ENCODE peak calls at places on chromosomes 5 and 9, in four cellular contexts. R, Q, G and K are unnamed samples.

GRCh38 chr9:120625222-120625621 is 45.3 kb upstream of the CDK5RAP2 start:
- DNase-seq in R (no peak), Q (no peak), G (no peak), K (no peak)

GRCh38 chr9:35871514-35871913 is 1.3 kb upstream of the OR13J1 start:
- DNase-seq in R (no peak), Q (no peak), G (no peak), K (no peak)

GRCh38 chr9:88380118-88380517 is 8.1 kb upstream of the SPIN1 start:
- DNase-seq in R (no peak), Q (no peak), G (no peak), K (no peak)

GRCh38 chr5:121189569-121190305 is 661.9 kb upstream of the FTMT start:
- DNase-seq in R (no peak), Q (no peak), G (no peak), K (no peak)

GRCh38 chr5:44536650-44537260 is 147.5 kb upstream of the FGF10 start:
- DNase-seq in R (no peak), Q (peak; percentile 53), G (peak; percentile 48), K (peak; percentile 25)

GRCh38 chr5:139903805-139904565 is 108.4 kb downstream of the PSD2 start:
- DNase-seq in R (no peak), Q (no peak), G (peak; percentile 59), K (no peak)

GRCh38 chr9:114450833-114451706 is 54.2 kb downstream of the WHRN start:
- DNase-seq in R (peak; percentile 11), Q (no peak), G (no peak), K (no peak)

GRCh38 chr9:74940600-74940999 is 12.1 kb downstream of the C9orf40 start:
- DNase-seq in R (no peak), Q (no peak), G (no peak), K (peak; percentile 85)

GRCh38 chr9:33455952-33456351 is 8.6 kb upstream of the AQP3 start:
- DNase-seq in R (no peak), Q (no peak), G (no peak), K (no peak)

GRCh38 chr5:108727154-108727638 is 20.5 kb upstream of the FER start:
- DNase-seq in R (no peak), Q (no peak), G (peak; percentile 27), K (no peak)

GRCh38 chr5:80234311-80234948 is 21.4 kb downstream of the SERINC5 start:
- DNase-seq in R (no peak), Q (no peak), G (no peak), K (no peak)

GRCh38 chr9:35608221-35608620 is 3.2 kb downstream of the TESK1 start:
- DNase-seq in R (no peak), Q (no peak), G (no peak), K (no peak)

GRCh38 chr5:14327624-14328023 is 184.5 kb downstream of the TRIO start:
- DNase-seq in R (no peak), Q (no peak), G (no peak), K (no peak)

GRCh38 chr5:140365282-140365681 is 5.3 kb downstream of the SLC4A9 start:
- DNase-seq in R (no peak), Q (no peak), G (peak; percentile 42), K (no peak)

GRCh38 chr5:131509811-131510210 is 125.2 kb downstream of the RAPGEF6 start:
- DNase-seq in R (no peak), Q (no peak), G (no peak), K (no peak)

DNA sequence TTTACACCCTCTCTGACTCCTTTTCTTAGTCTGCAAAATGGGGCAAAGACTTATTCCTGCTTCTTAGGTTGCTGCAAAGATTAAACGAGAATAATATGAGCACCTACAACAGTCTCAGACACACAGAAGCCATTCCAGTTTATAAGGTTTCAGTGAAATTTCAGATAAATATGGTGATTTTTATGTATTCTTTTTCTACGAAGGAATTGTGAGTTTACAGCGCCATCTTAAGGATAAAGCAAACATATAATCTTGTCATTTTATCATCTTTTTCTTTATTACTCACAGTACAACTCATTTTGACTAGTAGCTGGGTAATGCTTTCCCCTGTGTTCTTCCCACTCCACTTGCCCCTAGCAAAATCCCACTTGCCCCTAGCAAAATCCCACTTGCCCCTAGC is 29.2 kb upstream of the SMC5 start:
- DNase-seq in R (no peak), Q (peak; percentile 18), G (no peak), K (no peak)
- TF ChIP-seq ZNF274 in R (no peak), Q (no peak), G (no peak), K (no peak)

GRCh38 chr5:2710910-2711309 is 40.6 kb downstream of the IRX2 start:
- DNase-seq in R (no peak), Q (no peak), G (peak; percentile 47), K (no peak)
- TF ChIP-seq CTCF in R (no peak), Q (no peak), G (peak; percentile 26), K (no peak)

DNA sequence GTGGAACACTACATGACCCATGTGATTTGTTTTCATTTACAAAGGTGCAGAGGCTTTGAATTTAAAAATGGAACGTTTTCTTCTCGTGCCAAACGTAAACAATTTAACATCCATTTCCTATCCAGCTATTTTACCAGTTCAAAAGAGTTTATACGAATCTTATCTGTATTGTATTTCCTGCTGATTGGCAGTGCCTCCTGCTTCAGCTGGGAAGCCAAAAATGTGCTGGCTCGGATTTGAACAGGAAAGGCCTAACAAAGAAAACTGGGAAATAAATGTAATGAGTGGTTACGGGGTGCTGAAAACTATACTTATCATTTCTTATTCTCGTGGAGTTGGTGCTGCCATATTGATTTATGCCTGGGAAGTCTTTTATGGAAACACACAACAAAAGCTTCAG is 507.5 kb downstream of the RASEF start:
- DNase-seq in R (no peak), Q (no peak), G (no peak), K (no peak)
- TF ChIP-seq REST in R (no peak), Q (no peak), G (no peak), K (no peak)

GRCh38 chr5:8905021-8905420 is 640.9 kb downstream of the SEMA5A start:
- DNase-seq in R (no peak), Q (no peak), G (no peak), K (no peak)
- TF ChIP-seq ZNF274 in R (no peak), Q (no peak), G (no peak), K (no peak)

DNA sequence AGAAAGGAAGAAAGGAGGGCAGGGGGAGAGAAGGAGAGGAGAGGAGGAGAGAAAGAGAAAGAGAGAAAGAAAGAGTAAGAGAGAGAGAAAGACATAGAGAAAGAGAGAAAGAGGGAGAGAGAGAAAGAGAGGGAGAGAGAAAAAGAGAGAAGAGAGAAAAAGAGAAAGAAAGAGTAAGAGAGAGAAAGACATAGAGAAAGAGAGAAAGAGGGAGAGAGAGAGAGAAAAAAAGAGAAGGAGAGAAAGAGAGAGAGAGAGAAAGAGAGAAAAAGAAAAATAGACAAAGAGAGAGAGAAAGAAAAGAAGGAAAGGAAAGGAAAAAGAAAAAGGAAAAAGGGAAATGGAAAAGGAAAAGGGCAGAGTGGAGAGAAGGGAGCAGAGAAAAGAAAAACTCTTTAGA is 411.7 kb downstream of the NFIB start:
- DNase-seq in R (no peak), Q (no peak), G (no peak), K (no peak)
- TF ChIP-seq CTCF in R (no peak), Q (no peak), G (no peak), K (no peak)

DNA sequence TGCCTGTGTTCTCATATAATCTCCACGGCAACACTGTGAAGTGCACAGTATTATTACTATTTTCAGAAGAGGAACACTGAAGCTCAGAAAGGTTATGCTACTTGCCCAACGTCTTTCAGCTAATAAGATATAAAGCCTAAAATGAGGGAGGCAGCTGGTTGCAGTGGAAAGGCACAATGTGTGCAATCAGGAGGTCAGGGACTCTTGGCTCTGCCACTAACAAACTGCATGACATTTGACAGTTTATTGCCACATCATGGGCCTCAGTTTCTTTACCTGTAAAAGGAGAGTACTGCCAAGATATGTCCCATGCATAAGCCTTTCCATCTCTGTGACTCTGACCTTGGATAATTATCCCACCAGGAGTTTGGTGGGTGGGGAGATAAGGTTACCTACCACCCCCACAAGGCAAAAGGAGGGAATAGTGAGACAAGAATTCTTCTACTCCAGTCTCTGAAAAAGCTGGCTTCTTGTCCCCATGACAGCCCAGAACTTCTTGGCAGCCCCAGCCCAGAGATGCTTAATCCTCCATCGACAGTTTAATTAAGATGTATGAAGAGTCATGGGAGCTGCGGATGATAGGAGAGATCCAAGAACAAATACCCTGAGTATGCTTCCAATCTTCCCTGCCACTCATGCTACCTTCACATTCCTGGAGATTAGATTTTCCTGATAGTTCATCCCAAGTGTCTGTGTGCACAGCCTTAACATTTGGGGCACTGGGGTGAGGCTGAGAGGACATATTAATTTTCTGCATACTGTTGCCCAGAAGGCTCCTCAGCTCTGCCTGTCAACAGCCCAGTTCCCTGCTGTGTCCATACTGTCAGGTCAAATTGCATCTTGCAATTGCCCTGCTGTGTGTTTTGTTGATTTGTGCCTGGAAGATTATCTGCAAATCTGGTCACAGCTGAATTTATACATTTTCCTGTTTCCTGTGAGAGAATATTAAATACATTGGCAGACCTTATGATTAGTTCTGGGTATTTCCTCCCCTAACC is 271.2 kb downstream of the FAM114A2 start:
- DNase-seq in R (no peak), Q (no peak), G (no peak), K (no peak)
- TF ChIP-seq REST in R (no peak), Q (no peak), G (no peak), K (no peak)

GRCh38 chr9:137223078-137224040 is 1.3 kb upstream of the RNF208 start:
- DNase-seq in R (peak; percentile 93), Q (peak; percentile 97), G (peak; percentile 95), K (peak; percentile 98)
- TF ChIP-seq ZNF274 in R (no peak), Q (no peak), G (no peak), K (peak; percentile 64)

DNA sequence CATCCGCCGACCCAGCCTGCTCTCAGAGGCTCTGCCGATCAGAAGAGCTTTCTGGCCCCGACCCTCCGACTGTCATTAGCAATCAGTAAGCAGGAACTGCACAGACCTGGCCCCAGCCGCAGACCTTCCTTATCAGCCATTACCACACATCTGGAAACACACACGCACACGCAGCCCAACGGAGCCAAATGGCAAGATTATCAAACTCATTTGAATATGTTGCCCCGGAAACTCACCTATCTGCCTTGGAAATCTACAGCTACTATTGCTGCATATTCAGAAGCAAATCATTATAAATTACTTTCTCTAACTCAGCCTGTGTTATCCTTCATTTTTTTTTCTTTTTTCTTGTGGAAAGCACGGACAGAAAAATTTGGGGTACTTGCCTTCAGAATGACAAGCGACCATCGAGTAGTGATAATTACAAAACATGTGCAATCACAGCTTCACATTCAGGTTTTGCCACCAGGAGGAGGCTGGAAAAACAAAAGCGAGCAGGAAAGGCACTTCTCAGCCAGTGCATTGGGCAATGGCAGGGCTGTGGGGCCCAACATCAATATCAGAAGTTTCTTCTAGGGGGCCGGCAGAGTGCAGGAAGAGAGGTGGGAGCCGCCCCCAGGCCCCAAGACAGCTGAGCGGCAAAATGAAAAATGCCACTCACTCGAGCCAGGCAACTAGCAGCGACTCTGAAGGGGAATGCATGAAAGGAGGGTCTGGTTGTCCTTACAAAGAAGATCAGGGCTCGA is 122.3 kb downstream of the VAV2 start:
- DNase-seq in R (no peak), Q (no peak), G (peak; percentile 80), K (no peak)
- TF ChIP-seq CTCF in R (no peak), Q (no peak), G (no peak), K (no peak)